ENCODE peak calls at places on chromosomes 13 and 19, in nine cellular contexts. One of them, this sample, is unnamed. For H3K4me1, the result is how much of the 10 kb centered on the place peaks cover.

GRCh38 chr13:46749951-46750350 is 47.0 kb downstream of the ESD start:
- DNase-seq in A549: no peak
- DNase-seq in SK-N-SH: no peak
- DNase-seq in OCI-LY7: no peak
- DNase-seq in PC-3: no peak
- DNase-seq in mesendoderm: no peak
- DNase-seq in hepatocyte: no peak
- DNase-seq in endothelial cell of umbilical vein: no peak
- DNase-seq in neural progenitor cell: no peak
- DNase-seq in this sample: no peak

GRCh38 chr19:19627716-19628498 is at the start of gene LPAR2:
- DNase-seq in mesendoderm: peak
- DNase-seq in A549: no peak
- DNase-seq in neural progenitor cell: peak
- DNase-seq in SK-N-SH: peak
- DNase-seq in hepatocyte: peak
- DNase-seq in endothelial cell of umbilical vein: no peak
- DNase-seq in PC-3: peak
- DNase-seq in OCI-LY7: peak
- DNase-seq in this sample: peak

GRCh38 chr13:95898256-95898655 is 154.9 kb downstream of the UGGT2 start:
- DNase-seq in SK-N-SH: no peak
- DNase-seq in neural progenitor cell: no peak
- DNase-seq in mesendoderm: no peak
- DNase-seq in hepatocyte: no peak
- DNase-seq in endothelial cell of umbilical vein: no peak
- DNase-seq in A549: no peak
- DNase-seq in PC-3: no peak
- DNase-seq in OCI-LY7: no peak
- DNase-seq in this sample: no peak

GRCh38 chr13:43284162-43284561 is 260.8 kb downstream of the DNAJC15 start:
- DNase-seq in hepatocyte: no peak
- DNase-seq in endothelial cell of umbilical vein: peak
- DNase-seq in SK-N-SH: no peak
- DNase-seq in PC-3: peak
- DNase-seq in A549: no peak
- DNase-seq in mesendoderm: no peak
- DNase-seq in OCI-LY7: no peak
- DNase-seq in neural progenitor cell: no peak
- DNase-seq in this sample: no peak

GRCh38 chr13:35365885-35366284 is 110.6 kb downstream of the MAB21L1 start:
- DNase-seq in endothelial cell of umbilical vein: no peak
- DNase-seq in mesendoderm: no peak
- DNase-seq in neural progenitor cell: no peak
- DNase-seq in hepatocyte: no peak
- DNase-seq in OCI-LY7: no peak
- DNase-seq in A549: no peak
- DNase-seq in SK-N-SH: no peak
- DNase-seq in PC-3: no peak
- DNase-seq in this sample: no peak

GRCh38 chr13:33639640-33640080 is 178.3 kb upstream of the RFC3 start:
- DNase-seq in OCI-LY7: peak
- DNase-seq in A549: no peak
- DNase-seq in mesendoderm: no peak
- DNase-seq in neural progenitor cell: no peak
- DNase-seq in PC-3: peak
- DNase-seq in SK-N-SH: no peak
- DNase-seq in hepatocyte: no peak
- DNase-seq in endothelial cell of umbilical vein: no peak
- DNase-seq in this sample: no peak

GRCh38 chr13:46386426-46386995 is 541 bp downstream of the RUBCNL start:
- DNase-seq in OCI-LY7: peak
- DNase-seq in mesendoderm: peak
- DNase-seq in hepatocyte: no peak
- DNase-seq in endothelial cell of umbilical vein: no peak
- DNase-seq in PC-3: no peak
- DNase-seq in SK-N-SH: peak
- DNase-seq in A549: no peak
- DNase-seq in neural progenitor cell: peak
- DNase-seq in this sample: no peak

GRCh38 chr13:39273953-39274352 is 235.7 kb downstream of the NHLRC3 start:
- DNase-seq in neural progenitor cell: peak
- DNase-seq in hepatocyte: peak
- DNase-seq in A549: peak
- DNase-seq in SK-N-SH: no peak
- DNase-seq in OCI-LY7: peak
- DNase-seq in endothelial cell of umbilical vein: peak
- DNase-seq in mesendoderm: peak
- DNase-seq in PC-3: peak
- DNase-seq in this sample: no peak

GRCh38 chr19:1069009-1069779 is 2.2 kb downstream of the ARHGAP45 start:
- DNase-seq in SK-N-SH: no peak
- DNase-seq in OCI-LY7: peak
- DNase-seq in endothelial cell of umbilical vein: peak
- DNase-seq in A549: no peak
- DNase-seq in mesendoderm: no peak
- DNase-seq in hepatocyte: no peak
- DNase-seq in PC-3: no peak
- DNase-seq in neural progenitor cell: no peak
- DNase-seq in this sample: no peak

GRCh38 chr13:78030351-78030750 is 111.7 kb upstream of the EDNRB start:
- DNase-seq in OCI-LY7: no peak
- DNase-seq in hepatocyte: no peak
- DNase-seq in endothelial cell of umbilical vein: no peak
- DNase-seq in A549: no peak
- DNase-seq in mesendoderm: no peak
- DNase-seq in SK-N-SH: no peak
- DNase-seq in PC-3: no peak
- DNase-seq in neural progenitor cell: peak
- DNase-seq in this sample: no peak

GRCh38 chr19:16814526-16815100 is 14.6 kb upstream of the SIN3B start:
- DNase-seq in OCI-LY7: no peak
- DNase-seq in neural progenitor cell: no peak
- DNase-seq in SK-N-SH: no peak
- DNase-seq in mesendoderm: peak
- DNase-seq in A549: no peak
- DNase-seq in endothelial cell of umbilical vein: no peak
- DNase-seq in PC-3: no peak
- DNase-seq in hepatocyte: no peak
- DNase-seq in this sample: no peak

GRCh38 chr13:90246005-90246404 is 1101.5 kb upstream of the MIR17HG start:
- DNase-seq in SK-N-SH: no peak
- DNase-seq in hepatocyte: no peak
- DNase-seq in endothelial cell of umbilical vein: no peak
- DNase-seq in A549: no peak
- DNase-seq in neural progenitor cell: no peak
- DNase-seq in OCI-LY7: no peak
- DNase-seq in PC-3: no peak
- DNase-seq in mesendoderm: no peak
- DNase-seq in this sample: no peak

GRCh38 chr13:90246946-90247345 is 1100.5 kb upstream of the MIR17HG start:
- DNase-seq in endothelial cell of umbilical vein: no peak
- DNase-seq in mesendoderm: no peak
- DNase-seq in PC-3: no peak
- DNase-seq in hepatocyte: no peak
- DNase-seq in SK-N-SH: no peak
- DNase-seq in A549: no peak
- DNase-seq in OCI-LY7: no peak
- DNase-seq in neural progenitor cell: no peak
- DNase-seq in this sample: no peak
- H3K4me2 ChIP-seq in endothelial cell of umbilical vein: no peak
- H3K4me2 ChIP-seq in mesendoderm: no peak
- H3K4me2 ChIP-seq in PC-3: no peak
- H3K4me2 ChIP-seq in hepatocyte: no peak
- H3K4me2 ChIP-seq in SK-N-SH: no peak
- H3K4me2 ChIP-seq in A549: no peak
- H3K4me2 ChIP-seq in OCI-LY7: no peak
- H3K4me2 ChIP-seq in neural progenitor cell: no peak
- H3K4me2 ChIP-seq in this sample: no peak

GRCh38 chr13:113350938-113351335 is 13.0 kb downstream of the GRTP1 start:
- DNase-seq in OCI-LY7: no peak
- DNase-seq in hepatocyte: no peak
- DNase-seq in SK-N-SH: no peak
- DNase-seq in A549: no peak
- DNase-seq in mesendoderm: no peak
- DNase-seq in PC-3: no peak
- DNase-seq in neural progenitor cell: no peak
- DNase-seq in endothelial cell of umbilical vein: no peak
- DNase-seq in this sample: no peak
- H3K27ac ChIP-seq in OCI-LY7: no peak
- H3K27ac ChIP-seq in hepatocyte: no peak
- H3K27ac ChIP-seq in SK-N-SH: no peak
- H3K27ac ChIP-seq in A549: no peak
- H3K27ac ChIP-seq in mesendoderm: no peak
- H3K27ac ChIP-seq in PC-3: no peak
- H3K27ac ChIP-seq in neural progenitor cell: no peak
- H3K27ac ChIP-seq in endothelial cell of umbilical vein: no peak
- H3K27ac ChIP-seq in this sample: no peak

DNA sequence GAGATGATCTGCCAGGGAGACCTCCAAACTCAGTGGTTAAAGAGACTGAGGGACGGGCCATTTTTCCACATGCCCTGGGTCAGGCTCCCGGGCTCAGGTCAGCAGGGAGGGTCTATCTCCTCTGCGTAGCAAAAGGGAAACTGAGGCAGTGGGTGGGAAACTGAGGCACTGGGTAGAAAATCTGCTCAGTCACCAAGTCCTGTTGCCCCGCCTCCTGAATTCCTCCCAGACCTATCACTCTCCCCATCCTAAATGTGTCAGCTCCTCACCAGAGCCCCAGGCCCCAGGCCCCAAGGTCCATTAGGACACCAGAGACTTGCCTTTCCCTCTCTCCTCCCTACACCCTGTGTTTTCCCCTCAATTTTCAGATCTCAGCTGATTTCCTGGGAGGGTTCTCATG is 2.4 kb downstream of the CD320 start:
- DNase-seq in A549: no peak
- DNase-seq in neural progenitor cell: no peak
- DNase-seq in hepatocyte: no peak
- DNase-seq in SK-N-SH: no peak
- DNase-seq in OCI-LY7: no peak
- DNase-seq in endothelial cell of umbilical vein: no peak
- DNase-seq in mesendoderm: no peak
- DNase-seq in PC-3: no peak
- DNase-seq in this sample: no peak
- H3K4me1 ChIP-seq in A549: under half
- H3K4me1 ChIP-seq in neural progenitor cell: under half
- H3K4me1 ChIP-seq in hepatocyte: under half
- H3K4me1 ChIP-seq in SK-N-SH: under half
- H3K4me1 ChIP-seq in OCI-LY7: under half
- H3K4me1 ChIP-seq in endothelial cell of umbilical vein: under half
- H3K4me1 ChIP-seq in mesendoderm: under half
- H3K4me1 ChIP-seq in PC-3: under half
- H3K4me1 ChIP-seq in this sample: under half

DNA sequence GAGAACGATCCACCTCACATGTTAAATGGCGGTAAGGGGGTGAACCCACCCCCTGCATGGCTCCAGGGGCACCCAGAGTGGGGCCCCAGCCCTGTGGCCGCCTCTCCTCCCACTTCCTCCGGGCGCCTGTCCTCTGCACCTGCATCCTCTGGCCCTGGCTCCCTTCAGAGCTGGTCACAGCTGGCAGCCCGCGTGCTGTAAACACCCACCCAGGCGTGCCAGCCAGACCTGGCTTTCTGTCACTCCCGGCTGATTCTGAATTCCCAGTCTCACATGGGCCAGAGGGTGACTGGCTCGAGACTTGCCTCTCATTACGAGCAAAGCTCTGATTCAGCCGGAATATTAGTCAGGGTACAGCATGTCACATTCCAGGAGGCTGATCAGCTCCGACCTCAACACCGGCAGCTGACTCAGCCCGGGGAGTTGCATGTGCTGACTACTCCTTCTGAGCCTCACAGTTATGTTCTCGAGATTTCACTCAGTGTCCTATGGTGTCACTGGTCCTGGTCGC is 75.1 kb downstream of the GNG7 start:
- DNase-seq in hepatocyte: peak
- DNase-seq in neural progenitor cell: no peak
- DNase-seq in OCI-LY7: peak
- DNase-seq in PC-3: peak
- DNase-seq in mesendoderm: peak
- DNase-seq in SK-N-SH: no peak
- DNase-seq in A549: peak
- DNase-seq in endothelial cell of umbilical vein: peak
- DNase-seq in this sample: peak
- H3K4me2 ChIP-seq in hepatocyte: no peak
- H3K4me2 ChIP-seq in neural progenitor cell: no peak
- H3K4me2 ChIP-seq in OCI-LY7: peak
- H3K4me2 ChIP-seq in PC-3: peak
- H3K4me2 ChIP-seq in mesendoderm: no peak
- H3K4me2 ChIP-seq in SK-N-SH: peak
- H3K4me2 ChIP-seq in A549: peak
- H3K4me2 ChIP-seq in endothelial cell of umbilical vein: peak
- H3K4me2 ChIP-seq in this sample: peak

This sample was measured in PC-9.